ENCODE peak calls at places on chromosomes 5 and 9, in four cellular contexts. C is CD4-positive, alpha-beta T cell; N is right atrium auricular region; I is HepG2. O is an unnamed sample.

GRCh38 chr5:134139891-134140469 is 25.5 kb downstream of the TCF7 start:
- DNase-seq in C (no peak), N (peak; percentile 9), I (no peak), O (no peak)

GRCh38 chr9:87336914-87337333 is 160.7 kb upstream of the DAPK1 start:
- DNase-seq in C (no peak), N (no peak), I (peak; percentile 75), O (no peak)

GRCh38 chr5:77176429-77176828 is 34.1 kb upstream of the PDE8B start:
- DNase-seq in C (no peak), N (no peak), I (no peak), O (no peak)

GRCh38 chr5:1054799-1055775 is 46.5 kb downstream of the NKD2 start:
- DNase-seq in C (no peak), N (no peak), I (no peak), O (no peak)

GRCh38 chr9:127873886-127874285 is 3.6 kb downstream of the AK1 start:
- DNase-seq in C (no peak), N (peak; percentile 88), I (no peak), O (peak; percentile 73)

GRCh38 chr9:137065336-137065967 is 4.9 kb downstream of the SAPCD2 start:
- DNase-seq in C (no peak), N (no peak), I (no peak), O (no peak)

GRCh38 chr5:42912184-42912766 is 100.6 kb upstream of the SELENOP start:
- DNase-seq in C (peak; percentile 49), N (no peak), I (peak; percentile 25), O (no peak)

GRCh38 chr5:122403965-122404364 is 91.9 kb downstream of the SNCAIP start:
- DNase-seq in C (no peak), N (no peak), I (no peak), O (no peak)

GRCh38 chr9:127971357-127972315 is 9.2 kb downstream of the EEIG1 start:
- DNase-seq in C (no peak), N (no peak), I (no peak), O (peak; percentile 84)

GRCh38 chr5:97096096-97096648 is 46.2 kb downstream of the LIX1 start:
- DNase-seq in C (no peak), N (no peak), I (no peak), O (no peak)

GRCh38 chr5:15899481-15899880 is 280.1 kb downstream of the MARCHF11 start:
- DNase-seq in C (no peak), N (no peak), I (no peak), O (no peak)

GRCh38 chr9:106892632-106893031 is 29.7 kb downstream of the ZNF462 start:
- DNase-seq in C (no peak), N (no peak), I (peak; percentile 23), O (no peak)

GRCh38 chr9:88922091-88922490 is 69.2 kb upstream of the S1PR3 start:
- DNase-seq in C (peak; percentile 41), N (no peak), I (no peak), O (no peak)

GRCh38 chr5:170732685-170733084 is 50.8 kb upstream of the GABRP start:
- DNase-seq in C (no peak), N (no peak), I (no peak), O (no peak)

GRCh38 chr9:108842610-108843295 is 13.0 kb downstream of the ACTL7B start:
- DNase-seq in C (no peak), N (no peak), I (no peak), O (no peak)

GRCh38 chr5:119537704-119538103 is 85.4 kb downstream of the HSD17B4 start:
- DNase-seq in C (no peak), N (no peak), I (no peak), O (no peak)

GRCh38 chr5:38154615-38155204 is 103.6 kb upstream of the EGFLAM start:
- DNase-seq in C (no peak), N (no peak), I (peak; percentile 29), O (no peak)

GRCh38 chr9:113590991-113591898 is 127.7 kb downstream of the RGS3 start:
- DNase-seq in C (peak; percentile 40), N (peak; percentile 92), I (peak; percentile 59), O (peak; percentile 55)

GRCh38 chr9:131262327-131263032 is 13.8 kb downstream of the FAM78A start:
- DNase-seq in C (no peak), N (no peak), I (no peak), O (no peak)

GRCh38 chr5:68041293-68041692 is 174.3 kb upstream of the PIK3R1 start:
- DNase-seq in C (no peak), N (no peak), I (no peak), O (no peak)

GRCh38 chr9:32877103-32877502 is 93.8 kb downstream of the TMEM215 start:
- DNase-seq in C (no peak), N (no peak), I (no peak), O (no peak)

GRCh38 chr9:135858491-135859185 is 48.7 kb downstream of the CAMSAP1 start:
- DNase-seq in C (no peak), N (no peak), I (no peak), O (no peak)

GRCh38 chr5:107966216-107966615 is 295.5 kb upstream of the EFNA5 start:
- DNase-seq in C (no peak), N (no peak), I (no peak), O (no peak)

GRCh38 chr9:794386-794785 is 47.1 kb upstream of the DMRT1 start:
- DNase-seq in C (no peak), N (no peak), I (no peak), O (no peak)

GRCh38 chr5:63820557-63820956 is 141.7 kb downstream of the HTR1A start:
- DNase-seq in C (no peak), N (no peak), I (no peak), O (no peak)

GRCh38 chr9:89483592-89484474 is 14.1 kb downstream of the SEMA4D start:
- DNase-seq in C (peak; percentile 70), N (no peak), I (no peak), O (no peak)

GRCh38 chr5:100505984-100506670 is 29.0 kb upstream of the FAM174A start:
- DNase-seq in C (no peak), N (no peak), I (no peak), O (no peak)

GRCh38 chr5:78509884-78510769 is 138.4 kb downstream of the LHFPL2 start:
- DNase-seq in C (peak; percentile 11), N (peak; percentile 74), I (no peak), O (peak; percentile 75)

GRCh38 chr9:134853893-134854292 is 26.7 kb upstream of the FCN2 start:
- DNase-seq in C (no peak), N (no peak), I (no peak), O (no peak)

GRCh38 chr5:132013711-132014110 is 2.3 kb upstream of the ACSL6 start:
- DNase-seq in C (no peak), N (peak; percentile 46), I (no peak), O (no peak)

GRCh38 chr5:77947051-77947428 is 170.9 kb upstream of the TBCA start:
- DNase-seq in C (no peak), N (no peak), I (no peak), O (no peak)

GRCh38 chr5:93583525-93583798 is 440 bp downstream of the NR2F1 start:
- DNase-seq in C (no peak), N (no peak), I (no peak), O (no peak)

GRCh38 chr5:93580387-93581100 is 475 bp downstream of the NR2F1-AS1 start:
- DNase-seq in C (no peak), N (no peak), I (no peak), O (no peak)

GRCh38 chr5:93582677-93583524 is at the start of gene NR2F1:
- DNase-seq in C (no peak), N (peak; percentile 85), I (peak; percentile 99), O (no peak)

GRCh38 chr5:93583799-93584530 is 943 bp downstream of the NR2F1 start:
- DNase-seq in C (peak; percentile 28), N (peak; percentile 58), I (peak; percentile 32), O (no peak)

GRCh38 chr5:93581738-93582414 is 857 bp upstream of the NR2F1-AS1 start:
- DNase-seq in C (no peak), N (no peak), I (peak; percentile 41), O (no peak)
- H3K27ac ChIP-seq in C (no peak overlapping the region), N (peak overlapping the region; percentile 76), I (peak overlapping the region; percentile 41), O (peak overlapping the region; percentile 90)

GRCh38 chr5:34868736-34869135 is 29.8 kb downstream of the TTC23L start:
- DNase-seq in C (no peak), N (no peak), I (no peak), O (no peak)

GRCh38 chr5:34867660-34868059 is 28.7 kb downstream of the TTC23L start:
- DNase-seq in C (no peak), N (no peak), I (no peak), O (no peak)

GRCh38 chr5:34866989-34867471 is 28.1 kb downstream of the TTC23L start:
- DNase-seq in C (no peak), N (no peak), I (peak; percentile 18), O (no peak)

GRCh38 chr5:34870382-34870781 is 31.4 kb downstream of the TTC23L start:
- DNase-seq in C (no peak), N (no peak), I (no peak), O (no peak)

GRCh38 chr5:34869256-34869655 is 30.3 kb downstream of the TTC23L start:
- DNase-seq in C (no peak), N (no peak), I (no peak), O (no peak)
- H3K27ac ChIP-seq in C (no peak overlapping the region), N (no peak overlapping the region), I (no peak overlapping the region), O (peak overlapping the region; percentile 92)

GRCh38 chr9:111066427-111066826 is 28.2 kb upstream of the LPAR1 start:
- DNase-seq in C (no peak), N (no peak), I (no peak), O (no peak)

GRCh38 chr9:111067472-111067871 is 29.2 kb upstream of the LPAR1 start:
- DNase-seq in C (no peak), N (no peak), I (no peak), O (no peak)

GRCh38 chr9:111069233-111069632 is 31.0 kb upstream of the LPAR1 start:
- DNase-seq in C (no peak), N (no peak), I (no peak), O (no peak)

GRCh38 chr9:111065414-111065813 is 27.1 kb upstream of the LPAR1 start:
- DNase-seq in C (no peak), N (no peak), I (no peak), O (no peak)

GRCh38 chr9:111068816-111069215 is 30.5 kb upstream of the LPAR1 start:
- DNase-seq in C (no peak), N (no peak), I (no peak), O (no peak)
- H3K27ac ChIP-seq in C (no peak overlapping the region), N (peak overlapping the region; percentile 35), I (no peak overlapping the region), O (no peak overlapping the region)

GRCh38 chr5:52449506-52449905 is 338.2 kb upstream of the ITGA1 start:
- DNase-seq in C (no peak), N (no peak), I (no peak), O (no peak)

GRCh38 chr5:52452098-52452497 is 335.6 kb upstream of the ITGA1 start:
- DNase-seq in C (no peak), N (no peak), I (no peak), O (no peak)

GRCh38 chr5:52455920-52456319 is 331.8 kb upstream of the ITGA1 start:
- DNase-seq in C (no peak), N (no peak), I (no peak), O (no peak)

GRCh38 chr5:52457808-52458207 is 329.9 kb upstream of the ITGA1 start:
- DNase-seq in C (no peak), N (no peak), I (no peak), O (no peak)

GRCh38 chr5:52453176-52453575 is 334.5 kb upstream of the ITGA1 start:
- DNase-seq in C (no peak), N (no peak), I (no peak), O (no peak)
- H3K27ac ChIP-seq in C (no peak overlapping the region), N (no peak overlapping the region), I (no peak overlapping the region), O (no peak overlapping the region)